ENCODE peak calls at places on chromosomes 12 and 14, in four cellular contexts. N, Y, W and O are unnamed samples.

GRCh38 chr14:81656811-81657210 is 123.2 kb upstream of the SEL1L start:
- DNase-seq in N (no peak), Y (no peak), W (no peak), O (no peak)

GRCh38 chr12:68814490-68815231 is 6.7 kb downstream of the MDM2 start:
- DNase-seq in N (no peak), W (no peak), Y (no peak), O (no peak)

GRCh38 chr14:81286574-81287370 is 66.0 kb upstream of the GTF2A1 start:
- DNase-seq in W (no peak), N (no peak), Y (no peak), O (no peak)

GRCh38 chr14:68363841-68364711 is 428.8 kb downstream of the ZFP36L1 start:
- DNase-seq in N (peak), W (peak), Y (peak), O (no peak)

GRCh38 chr12:90951418-90952110 is 3.4 kb downstream of the CCER1 start:
- DNase-seq in N (no peak), W (no peak), Y (no peak), O (no peak)

GRCh38 chr14:84807673-84808072 is 722.3 kb upstream of the FLRT2 start:
- DNase-seq in Y (no peak), W (no peak), N (no peak), O (no peak)

GRCh38 chr12:111699-112591 is 45.4 kb downstream of the IQSEC3 start:
- DNase-seq in N (no peak), Y (no peak), W (no peak), O (peak)

GRCh38 chr14:51157012-51157411 is 62.1 kb upstream of the TRIM9 start:
- DNase-seq in N (no peak), Y (peak), W (peak), O (peak)

GRCh38 chr12:90004319-90005074 is 295.9 kb upstream of the ATP2B1 start:
- DNase-seq in N (no peak), W (no peak), Y (no peak), O (peak)

GRCh38 chr12:64757778-64758177 is 1.4 kb downstream of the GNS start:
- DNase-seq in W (no peak), Y (no peak), N (no peak), O (no peak)

GRCh38 chr14:29352681-29353080 is 575.0 kb downstream of the PRKD1 start:
- DNase-seq in Y (no peak), W (no peak), N (no peak), O (no peak)

GRCh38 chr12:21169878-21170472 is 39.0 kb downstream of the SLCO1B1 start:
- DNase-seq in W (peak), Y (peak), N (peak), O (peak)

GRCh38 chr14:64724578-64724930 is 20.3 kb downstream of the PLEKHG3 start:
- DNase-seq in W (no peak), N (no peak), Y (no peak), O (no peak)

GRCh38 chr14:35339761-35340406 is 47.7 kb downstream of the PSMA6 start:
- DNase-seq in W (no peak), Y (no peak), N (no peak), O (no peak)

DNA sequence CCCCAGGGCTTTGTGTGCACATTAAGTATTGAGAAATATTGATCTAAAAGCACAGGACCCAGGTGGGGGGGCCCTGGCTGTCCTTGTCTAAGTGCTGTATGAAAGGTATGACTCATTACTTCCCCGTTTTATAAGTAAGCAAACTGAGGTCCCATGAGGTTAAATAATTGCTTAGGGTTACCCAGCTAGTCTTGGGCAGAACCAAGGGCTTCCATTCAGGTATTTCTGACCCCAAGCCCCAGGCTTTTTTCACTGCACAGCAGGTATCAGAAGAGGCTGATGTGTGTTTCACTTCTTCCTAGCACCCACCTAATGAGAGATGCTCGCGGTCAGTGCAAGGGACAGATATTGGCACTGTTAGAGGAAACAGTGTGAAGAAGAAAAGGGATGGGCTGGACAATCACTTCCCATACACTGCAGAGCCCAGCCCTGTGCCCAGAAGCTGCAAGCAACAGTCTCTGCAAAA is 4.7 kb upstream of the TC2N start:
- DNase-seq in W (no peak), N (no peak), Y (peak), O (no peak)
- H3K4me2 ChIP-seq in W (no peak), N (no peak), Y (no peak), O (no peak)

GRCh38 chr12:51631021-51631420 is 40.0 kb downstream of the SCN8A start:
- DNase-seq in N (no peak), W (no peak), Y (no peak), O (no peak)
- H3K14ac ChIP-seq in N (no peak), W (no peak), Y (no peak), O (no peak)

DNA sequence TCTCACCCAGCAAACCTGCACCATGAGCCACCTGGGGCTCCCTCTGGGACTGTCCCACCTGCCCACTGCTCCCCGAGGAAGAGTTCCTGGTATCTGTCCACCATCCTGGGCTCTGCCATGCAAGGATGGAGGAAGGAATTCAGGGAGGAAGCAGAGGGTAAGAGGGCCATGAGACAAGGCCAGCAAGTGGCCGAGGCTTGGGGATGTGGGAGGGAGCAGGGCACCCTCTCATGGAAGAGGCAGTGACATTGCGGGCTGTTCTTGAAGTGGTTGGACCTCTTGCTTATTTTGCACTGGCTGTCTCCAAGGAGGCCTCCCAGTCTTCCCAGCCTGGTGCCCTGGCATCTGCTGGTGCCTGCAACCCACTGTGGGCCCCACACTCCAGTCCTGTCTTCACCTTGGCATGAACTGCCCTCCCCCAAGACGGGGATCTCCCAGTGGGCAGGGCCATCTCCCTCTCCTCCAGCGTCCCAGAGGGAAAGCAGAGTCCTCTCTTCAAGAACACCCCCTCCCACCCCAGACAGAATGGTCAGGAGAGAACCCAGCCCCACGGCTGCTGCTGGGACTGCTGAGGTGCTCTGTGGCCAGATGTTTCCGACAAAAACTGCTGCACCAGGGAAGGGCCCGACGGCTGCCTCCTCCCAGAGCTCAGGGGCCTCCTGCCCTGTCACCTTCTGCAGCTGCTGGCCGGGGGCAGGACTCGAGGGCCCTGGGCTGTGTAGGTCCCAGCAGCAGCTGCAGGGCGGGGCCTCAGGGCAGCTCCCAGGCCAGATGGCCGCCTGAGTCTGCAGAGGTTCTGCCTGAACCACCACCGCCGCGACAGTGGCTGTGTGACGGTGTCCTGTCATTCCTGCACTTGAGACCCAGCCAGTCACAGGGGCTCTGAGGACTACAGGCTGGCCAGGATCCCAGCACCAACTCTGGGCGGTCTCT is 1.8 kb upstream of the AKT1 start:
- DNase-seq in N (no peak), W (no peak), Y (peak), O (peak)
- H3K27ac ChIP-seq in N (no peak), W (no peak), Y (no peak), O (no peak)

DNA sequence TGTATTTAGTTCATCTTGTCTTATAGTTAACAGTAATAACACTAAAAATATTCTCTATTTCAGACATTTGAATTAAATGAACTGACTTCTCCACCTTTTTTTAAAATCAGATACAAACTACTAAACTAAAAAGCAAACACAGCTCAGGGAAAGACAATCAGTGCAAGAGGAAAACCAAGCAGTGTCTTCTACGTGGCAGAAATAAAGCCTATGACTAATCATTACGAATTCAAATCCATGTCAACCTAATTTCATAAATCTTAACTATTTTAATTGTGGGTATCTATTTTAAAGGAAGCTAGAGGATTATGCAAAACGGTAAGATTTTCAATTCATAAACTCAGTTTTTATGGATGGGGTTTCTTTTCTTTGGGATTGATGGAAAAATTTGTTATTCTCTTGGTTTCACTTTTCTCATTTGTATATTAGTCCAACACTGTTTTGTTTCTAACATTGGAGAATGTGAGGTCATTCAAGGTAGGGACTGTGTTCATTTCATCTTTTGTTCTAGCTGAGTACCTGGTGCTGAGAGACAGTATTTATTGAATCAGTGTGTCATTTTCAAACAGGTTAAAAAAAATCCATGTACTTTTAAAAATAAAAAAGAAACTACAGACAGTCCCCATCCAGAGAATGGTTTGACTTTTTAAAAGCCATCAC is 12.8 kb upstream of the PALS1 start:
- DNase-seq in N (no peak), Y (no peak), W (peak), O (no peak)
- H3K4me2 ChIP-seq in N (no peak), Y (no peak), W (peak), O (no peak)

GRCh38 chr14:89339579-89339978 is 77.5 kb downstream of the FOXN3 start:
- DNase-seq in W (no peak), N (no peak), Y (no peak), O (no peak)
- H3K14ac ChIP-seq in W (peak), N (no peak), Y (no peak), O (no peak)